ENCODE peak calls at places on chromosomes 1 and 21, in five cellular contexts. D is ACHN, B is EL, L is Panc1, E is amniotic stem cell. W is an unnamed sample.

GRCh38 chr21:16583567-16583966 is 853.8 kb downstream of the USP25 start:
- DNase-seq in D (no peak), B (no peak), L (no peak), E (no peak), W (no peak)

GRCh38 chr1:204859885-204860284 is 10.8 kb upstream of the NFASC start:
- DNase-seq in D (no peak), B (no peak), L (no peak), E (no peak), W (no peak)

GRCh38 chr1:79791488-79792211 is 785.1 kb upstream of the ADGRL4 start:
- DNase-seq in D (no peak), B (no peak), L (no peak), E (no peak), W (no peak)

GRCh38 chr1:24195874-24196273 is 8.8 kb upstream of the IFNLR1 start:
- DNase-seq in D (no peak), B (no peak), L (no peak), E (no peak), W (no peak)

GRCh38 chr1:243483084-243483845 is 227.4 kb downstream of the SDCCAG8 start:
- DNase-seq in D (peak), B (no peak), L (no peak), E (no peak), W (no peak)

GRCh38 chr21:43298546-43299440 is 128.1 kb downstream of the SIK1 start:
- DNase-seq in D (no peak), B (no peak), L (no peak), E (no peak), W (no peak)

GRCh38 chr21:45386336-45386727 is 18.6 kb upstream of the COL18A1 start:
- DNase-seq in D (no peak), B (peak), L (no peak), E (no peak), W (no peak)

GRCh38 chr1:231808116-231808515 is 181.5 kb downstream of the DISC1 start:
- DNase-seq in D (no peak), B (no peak), L (no peak), E (no peak), W (peak)

GRCh38 chr21:44337941-44338895 is 972 bp downstream of the CFAP410 start:
- DNase-seq in D (peak), B (peak), L (peak), E (no peak), W (peak)

GRCh38 chr1:243713470-243714186 is 136.4 kb downstream of the AKT3 start:
- DNase-seq in D (no peak), B (no peak), L (no peak), E (no peak), W (peak)

W was measured in GM23248.